ENCODE peak calls at places on chromosomes 16 and 17, in eight cellular contexts. V, E, Q, R, N, P, Y and A are unnamed samples.

GRCh38 chr16:89697616-89698331 is 3.7 kb downstream of the SPATA2L start:
- DNase-seq in R (no peak), V (no peak), Q (no peak), P (no peak), N (no peak), Y (no peak), E (peak), A (no peak)

GRCh38 chr16:29743827-29744531 is 1.8 kb downstream of the C16orf54 start:
- DNase-seq in N (no peak), E (no peak), Q (no peak), V (no peak), R (no peak), Y (no peak), P (no peak), A (no peak)

GRCh38 chr17:50956750-50957523 is 90.8 kb upstream of the TOB1 start:
- DNase-seq in P (peak), V (no peak), Q (peak), N (peak), E (peak), R (peak), Y (peak), A (peak)

GRCh38 chr16:72112906-72113615 is 19.4 kb downstream of the DHX38 start:
- DNase-seq in P (no peak), R (no peak), N (no peak), Y (no peak), V (no peak), E (no peak), Q (no peak), A (peak)

GRCh38 chr17:41547921-41548843 is 20.1 kb upstream of the KRT19 start:
- DNase-seq in E (peak), P (peak), V (peak), Y (peak), Q (no peak), R (peak), N (peak), A (peak)

GRCh38 chr16:19938536-19938935 is 53.9 kb upstream of the GPRC5B start:
- DNase-seq in E (no peak), Q (no peak), Y (no peak), V (no peak), R (no peak), N (no peak), P (no peak), A (no peak)

GRCh38 chr17:54969658-54970572 is 1.4 kb downstream of the STXBP4 start:
- DNase-seq in P (no peak), Q (no peak), V (no peak), Y (no peak), N (no peak), E (no peak), R (no peak), A (no peak)

GRCh38 chr17:2062571-2063183 is 7.8 kb downstream of the HIC1 start:
- DNase-seq in V (no peak), E (no peak), P (peak), Y (no peak), N (no peak), R (peak), Q (no peak), A (no peak)

GRCh38 chr16:11546522-11547485 is 39.9 kb downstream of the LITAF start:
- DNase-seq in E (no peak), Q (no peak), Y (no peak), V (peak), P (peak), N (peak), R (peak), A (peak)

GRCh38 chr17:62781826-62782225 is 26.3 kb downstream of the MARCHF10 start:
- DNase-seq in E (no peak), N (peak), Y (no peak), P (peak), R (peak), Q (no peak), V (peak), A (peak)

GRCh38 chr17:57313276-57313835 is 57.0 kb downstream of the MSI2 start:
- DNase-seq in Q (peak), E (no peak), P (no peak), Y (no peak), R (no peak), N (no peak), V (no peak), A (no peak)

GRCh38 chr16:57865746-57866528 is 63.6 kb upstream of the KIFC3 start:
- DNase-seq in E (no peak), Y (no peak), V (no peak), N (peak), P (no peak), Q (no peak), R (no peak), A (peak)

GRCh38 chr16:57866529-57866918 is 64.2 kb upstream of the KIFC3 start:
- DNase-seq in Y (no peak), E (no peak), N (no peak), R (no peak), P (no peak), Q (no peak), V (no peak), A (peak)

GRCh38 chr16:57867000-57867561 is 64.8 kb upstream of the KIFC3 start:
- DNase-seq in E (no peak), R (no peak), N (no peak), Q (no peak), P (no peak), Y (no peak), V (no peak), A (peak)

GRCh38 chr16:57862698-57863433 is 60.6 kb upstream of the KIFC3 start:
- DNase-seq in N (no peak), P (no peak), E (peak), Q (peak), V (no peak), Y (no peak), R (no peak), A (no peak)

GRCh38 chr16:57863434-57864160 is 61.3 kb upstream of the KIFC3 start:
- DNase-seq in R (peak), Q (peak), Y (peak), P (peak), E (peak), N (peak), V (peak), A (peak)
- TF ChIP-seq CTCF in R (peak), Q (peak), Y (peak), P (peak), E (no peak), N (peak), V (peak), A (peak)

GRCh38 chr16:4625617-4626159 is 1.1 kb downstream of the MGRN1 start:
- DNase-seq in N (no peak), E (no peak), R (no peak), Y (no peak), V (no peak), P (no peak), Q (peak), A (no peak)

GRCh38 chr16:4626396-4626795 is 1.8 kb downstream of the MGRN1 start:
- DNase-seq in R (no peak), P (no peak), Y (no peak), N (no peak), V (no peak), E (no peak), Q (peak), A (no peak)

GRCh38 chr16:4623593-4623992 is 1.0 kb upstream of the MGRN1 start:
- DNase-seq in R (no peak), V (no peak), N (no peak), P (no peak), Q (no peak), E (no peak), Y (no peak), A (no peak)

GRCh38 chr16:4624015-4624826 is at the start of gene MGRN1:
- DNase-seq in Q (peak), Y (peak), P (peak), E (peak), R (peak), N (peak), V (peak), A (peak)

DNA sequence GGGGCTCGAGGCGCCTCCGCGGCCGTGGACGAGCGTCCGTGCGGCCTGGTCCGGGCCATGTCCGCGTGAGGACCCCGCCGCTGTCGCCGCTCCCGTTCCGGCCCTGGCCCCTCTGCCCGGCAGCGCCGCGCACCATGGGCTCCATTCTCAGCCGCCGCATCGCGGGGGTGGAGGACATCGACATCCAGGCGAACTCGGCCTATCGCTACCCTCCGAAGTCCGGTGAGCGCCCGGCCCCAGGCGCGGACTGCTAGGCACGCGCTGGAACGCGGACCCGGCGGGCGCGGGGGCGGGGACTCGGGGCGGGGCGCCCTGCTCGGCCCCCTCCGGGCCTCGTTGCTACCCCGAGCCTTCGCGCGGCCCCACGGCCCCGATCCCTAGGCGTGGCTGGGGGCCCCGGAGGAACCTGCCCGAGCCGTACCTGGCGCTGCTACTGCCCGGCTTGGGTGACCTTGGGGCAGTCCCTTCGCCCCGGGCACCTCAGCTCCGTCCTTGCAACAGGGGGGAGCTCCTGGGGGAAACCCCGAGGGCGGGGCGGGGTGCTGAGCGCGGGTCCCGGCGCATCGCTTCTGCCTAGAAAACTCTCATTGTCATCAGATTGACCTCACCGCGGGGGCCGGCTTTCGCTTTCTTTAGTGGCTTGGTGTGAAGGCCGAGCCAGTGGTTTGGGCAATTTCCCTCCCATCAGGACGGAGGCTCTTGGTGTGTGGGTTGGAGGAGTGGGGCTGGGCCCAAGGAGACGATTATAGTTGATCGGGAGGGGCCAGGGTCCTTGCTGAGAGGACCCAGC is 396 bp downstream of the MGRN1 start:
- DNase-seq in P (peak), Y (peak), R (peak), V (no peak), E (peak), N (peak), Q (peak), A (peak)
- H3K4me3 ChIP-seq in P (peak), Y (peak), R (peak), V (peak), E (peak), N (peak), Q (peak), A (peak)

GRCh38 chr16:15609286-15609649 is 33.7 kb downstream of the MARF1 start:
- DNase-seq in R (peak), E (no peak), V (no peak), Q (no peak), P (peak), N (no peak), Y (no peak), A (no peak)
- TF ChIP-seq CTCF in R (no peak), E (no peak), V (no peak), Q (no peak), P (no peak), N (no peak), Y (no peak), A (no peak)

DNA sequence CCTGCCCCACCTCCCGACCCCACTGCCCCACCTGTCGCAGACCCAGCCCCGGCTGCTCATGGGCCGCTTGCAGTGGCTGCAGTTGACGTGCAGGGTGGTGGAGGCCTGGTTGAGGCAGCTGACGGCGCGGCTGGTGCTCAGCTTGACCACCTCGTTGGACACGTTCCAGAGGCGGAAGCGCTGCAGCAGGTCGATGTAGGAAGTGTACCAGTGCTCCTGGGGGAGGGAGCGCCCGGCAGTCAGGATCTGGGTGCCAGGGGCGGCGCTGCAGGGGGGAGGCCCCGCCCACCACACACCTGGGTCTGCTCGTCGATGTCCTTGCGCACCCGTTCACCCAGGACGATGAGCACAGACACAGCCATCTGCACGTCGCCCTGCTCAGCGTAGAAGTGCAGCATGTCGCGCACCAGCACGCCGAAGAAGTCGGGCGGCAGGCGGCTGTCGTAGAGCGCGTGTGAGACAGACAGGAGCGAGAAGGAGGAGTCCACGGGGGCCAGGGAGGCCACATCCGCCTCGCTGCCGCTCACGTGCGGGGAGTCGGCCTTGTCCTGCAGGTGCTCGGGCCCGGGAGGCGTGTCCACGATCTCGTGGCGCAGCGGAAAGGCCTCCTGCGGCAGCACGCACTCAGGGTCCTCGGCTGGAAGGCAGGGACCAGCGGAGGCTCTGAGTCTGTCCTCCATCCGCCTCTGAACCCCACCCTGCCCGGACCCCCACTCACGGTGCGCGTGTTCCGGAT is 995 bp upstream of the JMJD8 start:
- DNase-seq in Y (no peak), E (peak), V (no peak), R (no peak), Q (no peak), N (no peak), P (no peak), A (no peak)
- H3K4me3 ChIP-seq in Y (peak), E (no peak), V (no peak), R (peak), Q (no peak), N (no peak), P (peak), A (peak)

DNA sequence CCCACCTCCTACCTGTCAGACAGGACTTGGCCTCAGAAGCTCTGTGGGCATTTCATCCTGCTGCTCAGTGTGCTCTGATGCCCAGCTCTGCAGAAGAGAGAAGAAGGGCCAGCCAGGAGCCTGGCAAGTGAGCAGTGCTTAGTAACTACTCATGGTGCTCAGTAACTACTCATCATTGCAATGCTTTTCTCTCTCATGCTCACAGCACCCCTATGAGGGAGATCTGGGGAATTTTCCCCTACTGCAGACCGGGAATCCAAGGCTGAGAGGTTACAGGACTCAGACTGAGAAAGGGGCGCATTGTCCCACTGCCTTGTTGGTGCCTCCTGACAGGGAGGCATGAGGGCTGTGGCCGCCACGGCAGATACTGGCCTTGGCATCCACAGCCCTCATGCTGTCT is 261.1 kb downstream of the C16orf95 start:
- DNase-seq in E (no peak), N (peak), Q (no peak), Y (no peak), P (peak), V (peak), R (peak), A (peak)
- TF ChIP-seq CTCF in E (no peak), N (no peak), Q (peak), Y (no peak), P (peak), V (no peak), R (peak), A (no peak)

DNA sequence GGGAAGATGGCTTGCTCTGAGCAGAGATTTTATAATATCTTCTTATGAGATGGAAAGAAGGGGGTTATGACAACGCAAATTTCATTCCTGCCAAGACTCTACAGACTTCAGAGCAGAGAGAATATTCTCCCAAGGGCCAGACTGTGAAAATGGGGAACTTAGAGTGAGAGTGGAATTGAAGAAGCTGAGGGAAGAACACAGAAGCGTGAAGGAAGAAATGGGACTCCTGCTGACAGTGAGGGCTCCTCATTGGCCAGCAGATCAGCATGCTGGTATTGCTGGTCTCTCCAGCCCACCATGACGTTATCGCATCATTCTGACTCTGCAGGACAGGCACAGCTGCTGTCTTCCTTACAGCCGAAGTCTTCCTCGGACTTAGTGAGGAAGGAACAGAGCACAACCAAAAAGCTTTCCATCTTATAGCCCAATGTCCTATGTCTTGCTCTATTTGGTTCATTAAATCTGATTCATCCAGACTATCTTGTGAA is 24.3 kb downstream of the CCL4 start:
- DNase-seq in N (no peak), P (no peak), R (no peak), Q (no peak), E (no peak), V (no peak), Y (no peak), A (no peak)
- H3K4me3 ChIP-seq in N (no peak), P (no peak), R (no peak), Q (no peak), E (no peak), V (no peak), Y (no peak), A (no peak)

GRCh38 chr17:76504117-76504516 is 2.9 kb upstream of the RHBDF2 start:
- DNase-seq in R (peak), Y (no peak), Q (peak), P (no peak), V (no peak), E (no peak), N (no peak), A (no peak)
- TF ChIP-seq CTCF in R (peak), Y (no peak), Q (no peak), P (peak), V (peak), E (no peak), N (no peak), A (no peak)

GRCh38 chr16:46743232-46743719 is 4.9 kb downstream of the MYLK3 start:
- DNase-seq in E (peak), V (peak), Y (peak), R (peak), P (peak), N (peak), Q (no peak), A (peak)
- H3K4me3 ChIP-seq in E (no peak), V (no peak), Y (no peak), R (no peak), P (no peak), N (no peak), Q (no peak), A (no peak)